ENCODE peak calls at places on chromosomes 13 and 19, in eight cellular contexts. X, T, B, S, N, E, D and V are unnamed samples.
A peak's percentile ranks its signal among the peaks of the same experiment; 100 is the strongest.

GRCh38 chr13:111184685-111185401 is 69.7 kb downstream of the ARHGEF7 start:
- DNase-seq in X (no peak), T (no peak), B (no peak), S (peak; percentile 35), N (no peak), E (no peak), D (no peak), V (no peak)

GRCh38 chr13:45695198-45695730 is 6.9 kb upstream of the CBY2 start:
- DNase-seq in X (no peak), T (no peak), B (no peak), S (no peak), N (no peak), E (no peak), D (no peak), V (no peak)

GRCh38 chr13:95870421-95870820 is 182.8 kb downstream of the UGGT2 start:
- DNase-seq in X (no peak), T (no peak), B (no peak), S (no peak), N (no peak), E (no peak), D (no peak), V (no peak)

GRCh38 chr19:7670150-7670784 is 1.4 kb downstream of the RETN start:
- DNase-seq in X (no peak), T (no peak), B (no peak), S (no peak), N (no peak), E (no peak), D (no peak), V (no peak)

GRCh38 chr13:77502104-77502720 is 33.3 kb upstream of the SCEL start:
- DNase-seq in X (no peak), T (no peak), B (no peak), S (no peak), N (no peak), E (no peak), D (no peak), V (no peak)

GRCh38 chr19:23543351-23543750 is 143.7 kb downstream of the ZNF675 start:
- DNase-seq in X (no peak), T (no peak), B (no peak), S (no peak), N (no peak), E (no peak), D (no peak), V (no peak)

GRCh38 chr13:31923134-31923763 is 108.3 kb upstream of the FRY start:
- DNase-seq in X (no peak), T (no peak), B (no peak), S (no peak), N (no peak), E (no peak), D (no peak), V (no peak)

GRCh38 chr13:67438465-67438864 is 208.3 kb upstream of the PCDH9 start:
- DNase-seq in X (peak; percentile 8), T (no peak), B (no peak), S (no peak), N (no peak), E (no peak), D (no peak), V (no peak)

GRCh38 chr19:50703915-50704548 is 15.6 kb downstream of the SHANK1 start:
- DNase-seq in X (no peak), T (no peak), B (peak; percentile 30), S (no peak), N (no peak), E (peak; percentile 26), D (no peak), V (no peak)

GRCh38 chr19:13018037-13018914 is 23.0 kb downstream of the NFIX start:
- DNase-seq in X (no peak), T (no peak), B (peak; percentile 84), S (peak; percentile 81), N (peak; percentile 60), E (no peak), D (peak; percentile 86), V (no peak)

GRCh38 chr19:12784394-12784870 is 6.9 kb upstream of the JUNB start:
- DNase-seq in X (no peak), T (no peak), B (no peak), S (no peak), N (peak; percentile 28), E (no peak), D (no peak), V (no peak)

GRCh38 chr13:29977721-29978120 is 127.3 kb upstream of the UBL3 start:
- DNase-seq in X (no peak), T (no peak), B (no peak), S (no peak), N (no peak), E (no peak), D (no peak), V (no peak)

GRCh38 chr19:19860756-19861390 is 4.8 kb upstream of the ZNF253 start:
- DNase-seq in X (peak; percentile 84), T (peak; percentile 41), B (no peak), S (no peak), N (no peak), E (no peak), D (no peak), V (no peak)

GRCh38 chr13:26616126-26616525 is 58.6 kb downstream of the WASF3 start:
- DNase-seq in X (no peak), T (no peak), B (no peak), S (no peak), N (peak; percentile 85), E (no peak), D (no peak), V (no peak)

GRCh38 chr19:35992902-35993765 is 1.9 kb upstream of the SDHAF1 start:
- DNase-seq in X (no peak), T (no peak), B (no peak), S (no peak), N (peak; percentile 76), E (no peak), D (no peak), V (no peak)

GRCh38 chr19:35756373-35757230 is at the start of gene HSPB6:
- DNase-seq in X (no peak), T (peak; percentile 50), B (peak; percentile 92), S (peak; percentile 74), N (no peak), E (no peak), D (peak; percentile 82), V (peak; percentile 72)

GRCh38 chr19:51786651-51787494 is 8.1 kb upstream of the FPR3 start:
- DNase-seq in X (no peak), T (no peak), B (no peak), S (no peak), N (no peak), E (no peak), D (no peak), V (no peak)

GRCh38 chr19:51788029-51788428 is 6.9 kb upstream of the FPR3 start:
- DNase-seq in X (no peak), T (no peak), B (no peak), S (no peak), N (no peak), E (no peak), D (no peak), V (no peak)

GRCh38 chr19:51783373-51783772 is 11.6 kb upstream of the FPR3 start:
- DNase-seq in X (no peak), T (no peak), B (no peak), S (no peak), N (peak; percentile 78), E (peak; percentile 26), D (no peak), V (no peak)

GRCh38 chr19:51784922-51785690 is 9.9 kb upstream of the FPR3 start:
- DNase-seq in X (no peak), T (peak; percentile 19), B (peak; percentile 67), S (peak; percentile 60), N (peak; percentile 98), E (no peak), D (peak; percentile 43), V (peak; percentile 84)

DNA sequence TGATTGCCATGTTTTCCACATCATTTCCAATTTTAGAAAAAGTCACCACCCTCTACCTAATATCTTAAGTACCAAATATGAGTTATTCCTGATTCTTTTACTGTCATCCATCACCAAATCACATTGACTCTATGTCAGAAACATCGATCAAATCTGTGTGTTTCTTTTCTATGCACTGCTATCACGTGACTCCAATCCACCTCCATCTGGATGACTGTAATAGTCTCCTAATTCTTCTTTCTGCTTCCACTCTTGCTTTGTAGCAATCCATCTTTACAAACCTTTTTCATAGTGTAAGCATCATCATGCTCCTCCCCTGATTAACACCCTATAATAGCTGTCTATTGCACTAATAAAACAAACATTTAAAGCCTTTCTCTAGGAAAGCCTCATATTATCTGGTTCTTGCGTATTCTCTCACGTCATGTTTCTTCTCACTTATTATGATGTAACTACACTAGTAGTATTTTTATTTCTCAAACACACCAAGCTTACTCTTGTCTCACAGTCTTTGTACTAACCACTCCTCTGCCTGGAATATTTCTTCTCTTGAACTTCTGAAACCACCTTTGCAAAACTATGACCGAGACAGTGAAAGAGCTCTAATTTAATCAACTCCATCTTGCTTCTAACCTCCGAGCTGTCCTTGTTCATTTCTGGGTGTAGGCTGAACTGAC is 10.7 kb upstream of the FPR3 start:
- DNase-seq in X (no peak), T (no peak), B (no peak), S (no peak), N (peak; percentile 24), E (no peak), D (no peak), V (no peak)
- H3K4me1 ChIP-seq in X (no peaks in the 10 kb centered on the region), T (no peaks in the 10 kb centered on the region), B (no peaks in the 10 kb centered on the region), S (no peaks in the 10 kb centered on the region), N (peaks cover 12% of the 10 kb centered on the region), E (no peaks in the 10 kb centered on the region), D (no peaks in the 10 kb centered on the region), V (no peaks in the 10 kb centered on the region)

GRCh38 chr19:15508035-15508710 is at the start of gene CYP4F22:
- DNase-seq in X (no peak), T (no peak), B (no peak), S (no peak), N (no peak), E (no peak), D (no peak), V (no peak)
- H3K4me3 ChIP-seq in X (peak within 1 kb of the TSS; percentile 69), T (no peak within 1 kb of the TSS), B (peak within 1 kb of the TSS; percentile 51), S (no peak within 1 kb of the TSS), N (no peak within 1 kb of the TSS), E (peak within 1 kb of the TSS; percentile 60), D (no peak within 1 kb of the TSS), V (peak within 1 kb of the TSS; percentile 28)

GRCh38 chr19:43634877-43635560 is 4.6 kb downstream of the CADM4 start:
- DNase-seq in X (peak; percentile 75), T (no peak), B (no peak), S (no peak), N (no peak), E (no peak), D (no peak), V (no peak)
- H3K4me1 ChIP-seq in X (peaks cover 42% of the 10 kb centered on the region), T (peaks cover 12% of the 10 kb centered on the region), B (no peaks in the 10 kb centered on the region), S (no peaks in the 10 kb centered on the region), N (peaks cover 29% of the 10 kb centered on the region), E (peaks cover 29% of the 10 kb centered on the region), D (no peaks in the 10 kb centered on the region), V (peaks cover 3% of the 10 kb centered on the region)

DNA sequence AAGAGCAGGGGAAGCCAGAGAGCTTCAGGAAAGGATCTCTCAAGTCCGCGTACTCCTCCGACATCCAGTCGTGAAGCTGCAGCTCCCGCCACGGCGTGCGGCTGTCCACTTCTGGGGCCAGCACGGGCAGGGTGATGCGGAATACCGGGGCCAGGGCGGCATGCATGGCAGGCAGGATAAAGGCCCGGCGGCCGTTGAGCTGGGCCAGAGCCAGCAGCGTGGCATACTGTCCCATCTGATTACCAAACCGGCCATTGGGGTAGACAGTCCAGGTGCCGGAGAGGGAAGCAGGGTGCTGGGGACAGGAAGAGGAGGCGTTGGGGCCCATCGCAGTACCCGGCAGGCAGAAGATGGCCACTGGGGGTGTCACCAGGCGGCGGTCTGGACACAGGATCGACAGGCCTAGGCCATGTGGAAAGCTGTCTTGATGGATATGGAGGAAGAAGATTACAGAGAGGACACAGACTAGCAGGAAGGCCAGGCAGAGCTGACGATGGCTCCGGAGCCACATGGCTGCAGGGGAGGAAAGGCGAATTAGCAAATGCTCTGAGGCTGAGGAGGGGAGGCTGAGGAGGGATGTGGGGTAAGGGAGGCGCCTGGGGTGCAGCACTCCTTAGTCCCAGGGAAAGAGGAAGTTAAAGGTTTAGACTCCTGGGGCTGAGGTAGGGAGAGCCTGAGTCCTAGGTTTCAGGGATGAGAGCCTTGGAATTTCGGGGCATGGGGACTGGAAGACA is 1.5 kb downstream of the FUT1 start:
- DNase-seq in X (no peak), T (peak; percentile 55), B (no peak), S (no peak), N (no peak), E (no peak), D (no peak), V (no peak)
- H3K4me3 ChIP-seq in X (no peak overlapping the region), T (peak overlapping the region; percentile 12), B (peak overlapping the region; percentile 57), S (no peak overlapping the region), N (no peak overlapping the region), E (peak overlapping the region; percentile 95), D (no peak overlapping the region), V (no peak overlapping the region)